ENCODE peak calls at places on chromosomes 13 and 19, in nine cellular contexts. One of them, this sample, is unnamed.

GRCh38 chr19:2543463-2544442 is 67.8 kb downstream of the GADD45B start:
- DNase-seq in astrocyte: peak
- DNase-seq in mesendoderm: peak
- DNase-seq in fibroblast of pulmonary artery: peak
- DNase-seq in T follicular helper cell: peak
- DNase-seq in upper lobe of right lung: peak
- DNase-seq in stimulated activated CD4-positive, alpha-beta T cell treated with anti-CD3 and anti-CD28 coated beads, TNF-alpha, amount 100 ng/mL, for 4 hours: peak
- DNase-seq in neural crest cell: peak
- DNase-seq in head of caudate nucleus: peak
- DNase-seq in this sample: peak

GRCh38 chr19:39517432-39517831 is 2.5 kb downstream of the SELENOV start:
- DNase-seq in upper lobe of right lung: no peak
- DNase-seq in mesendoderm: no peak
- DNase-seq in fibroblast of pulmonary artery: no peak
- DNase-seq in stimulated activated CD4-positive, alpha-beta T cell treated with anti-CD3 and anti-CD28 coated beads, TNF-alpha, amount 100 ng/mL, for 4 hours: no peak
- DNase-seq in head of caudate nucleus: no peak
- DNase-seq in neural crest cell: no peak
- DNase-seq in astrocyte: no peak
- DNase-seq in T follicular helper cell: no peak
- DNase-seq in this sample: no peak

GRCh38 chr19:7216373-7216902 is 77.8 kb downstream of the INSR start:
- DNase-seq in stimulated activated CD4-positive, alpha-beta T cell treated with anti-CD3 and anti-CD28 coated beads, TNF-alpha, amount 100 ng/mL, for 4 hours: no peak
- DNase-seq in astrocyte: no peak
- DNase-seq in mesendoderm: no peak
- DNase-seq in fibroblast of pulmonary artery: no peak
- DNase-seq in upper lobe of right lung: no peak
- DNase-seq in T follicular helper cell: no peak
- DNase-seq in neural crest cell: no peak
- DNase-seq in head of caudate nucleus: no peak
- DNase-seq in this sample: no peak

GRCh38 chr13:50119593-50119992 is 104.3 kb downstream of the KCNRG start:
- DNase-seq in astrocyte: no peak
- DNase-seq in upper lobe of right lung: no peak
- DNase-seq in T follicular helper cell: no peak
- DNase-seq in neural crest cell: no peak
- DNase-seq in mesendoderm: no peak
- DNase-seq in stimulated activated CD4-positive, alpha-beta T cell treated with anti-CD3 and anti-CD28 coated beads, TNF-alpha, amount 100 ng/mL, for 4 hours: no peak
- DNase-seq in head of caudate nucleus: no peak
- DNase-seq in fibroblast of pulmonary artery: peak
- DNase-seq in this sample: no peak

GRCh38 chr13:41915096-41915495 is 45.8 kb downstream of the VWA8 start:
- DNase-seq in upper lobe of right lung: no peak
- DNase-seq in neural crest cell: no peak
- DNase-seq in T follicular helper cell: no peak
- DNase-seq in fibroblast of pulmonary artery: no peak
- DNase-seq in mesendoderm: no peak
- DNase-seq in stimulated activated CD4-positive, alpha-beta T cell treated with anti-CD3 and anti-CD28 coated beads, TNF-alpha, amount 100 ng/mL, for 4 hours: no peak
- DNase-seq in astrocyte: no peak
- DNase-seq in head of caudate nucleus: no peak
- DNase-seq in this sample: no peak

GRCh38 chr13:37058801-37059135 is 720 bp downstream of the SUPT20H start:
- DNase-seq in fibroblast of pulmonary artery: no peak
- DNase-seq in head of caudate nucleus: no peak
- DNase-seq in upper lobe of right lung: no peak
- DNase-seq in astrocyte: no peak
- DNase-seq in neural crest cell: no peak
- DNase-seq in mesendoderm: no peak
- DNase-seq in T follicular helper cell: no peak
- DNase-seq in stimulated activated CD4-positive, alpha-beta T cell treated with anti-CD3 and anti-CD28 coated beads, TNF-alpha, amount 100 ng/mL, for 4 hours: peak
- DNase-seq in this sample: no peak

GRCh38 chr13:31631716-31632115 is 107.6 kb upstream of the RXFP2 start:
- DNase-seq in mesendoderm: peak
- DNase-seq in head of caudate nucleus: no peak
- DNase-seq in neural crest cell: no peak
- DNase-seq in T follicular helper cell: no peak
- DNase-seq in fibroblast of pulmonary artery: no peak
- DNase-seq in stimulated activated CD4-positive, alpha-beta T cell treated with anti-CD3 and anti-CD28 coated beads, TNF-alpha, amount 100 ng/mL, for 4 hours: no peak
- DNase-seq in upper lobe of right lung: no peak
- DNase-seq in astrocyte: no peak
- DNase-seq in this sample: no peak

GRCh38 chr13:72530471-72530870 is 197.0 kb downstream of the MZT1 start:
- DNase-seq in upper lobe of right lung: no peak
- DNase-seq in mesendoderm: no peak
- DNase-seq in head of caudate nucleus: no peak
- DNase-seq in T follicular helper cell: no peak
- DNase-seq in fibroblast of pulmonary artery: peak
- DNase-seq in stimulated activated CD4-positive, alpha-beta T cell treated with anti-CD3 and anti-CD28 coated beads, TNF-alpha, amount 100 ng/mL, for 4 hours: no peak
- DNase-seq in neural crest cell: no peak
- DNase-seq in astrocyte: peak
- DNase-seq in this sample: no peak

GRCh38 chr13:35349673-35350278 is 126.7 kb downstream of the MAB21L1 start:
- DNase-seq in fibroblast of pulmonary artery: peak
- DNase-seq in head of caudate nucleus: no peak
- DNase-seq in stimulated activated CD4-positive, alpha-beta T cell treated with anti-CD3 and anti-CD28 coated beads, TNF-alpha, amount 100 ng/mL, for 4 hours: no peak
- DNase-seq in astrocyte: peak
- DNase-seq in upper lobe of right lung: no peak
- DNase-seq in neural crest cell: no peak
- DNase-seq in T follicular helper cell: no peak
- DNase-seq in mesendoderm: peak
- DNase-seq in this sample: no peak

GRCh38 chr13:25300861-25301346 is 521 bp upstream of the NUP58 start:
- DNase-seq in head of caudate nucleus: peak
- DNase-seq in stimulated activated CD4-positive, alpha-beta T cell treated with anti-CD3 and anti-CD28 coated beads, TNF-alpha, amount 100 ng/mL, for 4 hours: no peak
- DNase-seq in astrocyte: no peak
- DNase-seq in upper lobe of right lung: peak
- DNase-seq in fibroblast of pulmonary artery: peak
- DNase-seq in T follicular helper cell: no peak
- DNase-seq in mesendoderm: no peak
- DNase-seq in neural crest cell: no peak
- DNase-seq in this sample: no peak

This sample was measured in stimulated activated CD8-positive, alpha-beta memory T cell treated with anti-CD3 and anti-CD28 coated beads, Interleukin-12 subunit alpha, Interleukin-12 subunit beta, amount 100 ng/mL, for 1 hour.